ENCODE peak calls at places on chromosomes 13 and 19, in five cellular contexts. B is keratinocyte, M is HepG2, E is AG04450, D is GM23338. P is an unnamed sample.

GRCh38 chr19:15330801-15331418 is 1.4 kb downstream of the BRD4 start:
- DNase-seq in M (no peak), E (peak; percentile 64), B (no peak), D (peak; percentile 63), P (peak; percentile 55)

GRCh38 chr13:24681930-24682329 is 1.7 kb downstream of the ATP12A start:
- DNase-seq in E (no peak), B (no peak), M (no peak), D (no peak), P (no peak)

GRCh38 chr19:46685189-46685588 is 24.2 kb upstream of the DACT3 start:
- DNase-seq in D (no peak), B (no peak), M (no peak), E (no peak), P (no peak)

GRCh38 chr13:98273824-98274786 is 97.0 kb upstream of the RNF113B start:
- DNase-seq in M (no peak), B (no peak), D (peak; percentile 71), E (no peak), P (no peak)

GRCh38 chr13:63167699-63168337 is 1752.2 kb upstream of the PCDH20 start:
- DNase-seq in M (no peak), B (no peak), E (no peak), D (peak; percentile 81), P (no peak)

GRCh38 chr13:113124211-113125025 is 1.8 kb downstream of the F10 start:
- DNase-seq in M (no peak), E (no peak), D (no peak), B (no peak), P (no peak)

GRCh38 chr13:85709721-85710120 is 89.5 kb downstream of the SLITRK6 start:
- DNase-seq in B (no peak), E (no peak), M (no peak), D (no peak), P (no peak)

GRCh38 chr19:13796301-13797057 is 1.2 kb downstream of the ZSWIM4 start:
- DNase-seq in B (no peak), D (peak; percentile 79), E (peak; percentile 86), M (peak; percentile 23), P (peak; percentile 87)

GRCh38 chr19:19498255-19498991 is 16.9 kb downstream of the TSSK6 start:
- DNase-seq in M (no peak), E (no peak), D (no peak), B (no peak), P (no peak)

GRCh38 chr19:5773276-5773675 is 11.3 kb downstream of the PRR22 start:
- DNase-seq in M (no peak), E (no peak), B (no peak), D (no peak), P (no peak)

GRCh38 chr19:12163841-12164240 is 945 bp downstream of the ZNF136 start:
- DNase-seq in B (no peak), M (no peak), D (peak; percentile 14), E (no peak), P (no peak)

GRCh38 chr19:14400913-14401312 is 18.2 kb downstream of the DDX39A start:
- DNase-seq in B (no peak), M (no peak), D (no peak), E (no peak), P (no peak)

GRCh38 chr19:38294090-38294489 is 10.0 kb upstream of the C19orf33 start:
- DNase-seq in D (no peak), E (no peak), B (no peak), M (no peak), P (no peak)

GRCh38 chr19:39996218-39996810 is 546 bp upstream of the ZNF546 start:
- DNase-seq in E (peak; percentile 3), D (no peak), M (peak; percentile 27), B (no peak), P (peak; percentile 14)

GRCh38 chr19:8363803-8364771 is at the start of gene ANGPTL4:
- DNase-seq in E (no peak), B (no peak), D (peak; percentile 84), M (no peak), P (no peak)

GRCh38 chr13:24063281-24063851 is 97.2 kb upstream of the SPATA13 start:
- DNase-seq in D (no peak), M (no peak), B (no peak), E (no peak), P (no peak)

GRCh38 chr19:4448147-4448985 is 9.2 kb downstream of the UBXN6 start:
- DNase-seq in M (no peak), E (no peak), D (no peak), B (no peak), P (no peak)

GRCh38 chr13:35470671-35471465 is 5.6 kb downstream of the MAB21L1 start:
- DNase-seq in E (no peak), M (no peak), B (no peak), D (peak; percentile 87), P (no peak)

DNA sequence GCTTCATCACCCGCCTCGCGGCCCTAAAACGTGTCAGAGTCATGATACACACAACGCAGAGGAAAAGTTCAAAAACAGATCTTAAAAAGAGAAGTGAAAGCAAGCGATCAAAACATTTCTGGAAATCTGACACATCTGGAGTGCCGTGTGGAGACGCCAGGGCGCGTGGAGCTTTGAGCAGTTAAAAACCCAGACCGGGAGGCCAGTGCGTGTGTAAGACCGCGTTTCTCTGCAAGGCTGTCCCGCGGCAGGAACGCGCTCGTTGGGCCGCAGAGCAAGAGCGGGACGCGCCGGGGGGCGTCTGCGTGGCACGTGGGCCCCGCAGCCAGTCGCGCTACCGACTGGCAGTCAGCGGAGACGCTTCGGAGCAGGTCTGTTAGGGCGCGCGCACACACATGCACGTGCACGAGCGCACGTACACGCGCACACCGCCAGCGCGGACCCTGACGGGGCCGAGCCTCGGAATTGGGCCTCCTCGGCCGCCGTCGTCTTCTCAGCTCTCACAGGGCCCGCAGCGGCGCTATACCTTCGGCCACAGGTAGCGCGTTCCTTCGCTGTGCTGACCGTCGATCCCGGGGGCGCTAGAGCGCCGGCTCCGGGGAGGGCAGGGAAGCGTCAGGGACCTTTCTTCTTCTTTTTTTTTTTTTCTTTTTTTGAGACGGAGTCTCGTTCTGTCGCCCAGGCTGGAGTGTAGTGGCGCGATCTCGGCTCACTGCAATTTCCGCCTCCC is 35.8 kb downstream of the RNF6 start:
- DNase-seq in B (peak; percentile 38), E (peak; percentile 77), D (peak; percentile 97), M (peak; percentile 83), P (peak; percentile 30)
- H3K4me3 ChIP-seq in B (peak overlapping the region; percentile 59), E (peak overlapping the region; percentile 73), D (peak overlapping the region; percentile 54), M (peak overlapping the region; percentile 63), P (peak overlapping the region; percentile 69)

GRCh38 chr19:2475702-2476450 is at the start of gene GADD45B:
- DNase-seq in B (peak; percentile 90), E (peak; percentile 97), M (peak; percentile 93), D (peak; percentile 97), P (peak; percentile 85)

GRCh38 chr19:2475018-2475701 is 767 bp upstream of the GADD45B start:
- DNase-seq in B (no peak), D (peak; percentile 59), M (no peak), E (no peak), P (no peak)

GRCh38 chr19:2477141-2477710 is 1.3 kb downstream of the GADD45B start:
- DNase-seq in B (no peak), D (no peak), M (no peak), E (no peak), P (no peak)

GRCh38 chr19:2476451-2477140 is 669 bp downstream of the GADD45B start:
- DNase-seq in E (no peak), D (peak; percentile 74), B (no peak), M (no peak), P (no peak)

DNA sequence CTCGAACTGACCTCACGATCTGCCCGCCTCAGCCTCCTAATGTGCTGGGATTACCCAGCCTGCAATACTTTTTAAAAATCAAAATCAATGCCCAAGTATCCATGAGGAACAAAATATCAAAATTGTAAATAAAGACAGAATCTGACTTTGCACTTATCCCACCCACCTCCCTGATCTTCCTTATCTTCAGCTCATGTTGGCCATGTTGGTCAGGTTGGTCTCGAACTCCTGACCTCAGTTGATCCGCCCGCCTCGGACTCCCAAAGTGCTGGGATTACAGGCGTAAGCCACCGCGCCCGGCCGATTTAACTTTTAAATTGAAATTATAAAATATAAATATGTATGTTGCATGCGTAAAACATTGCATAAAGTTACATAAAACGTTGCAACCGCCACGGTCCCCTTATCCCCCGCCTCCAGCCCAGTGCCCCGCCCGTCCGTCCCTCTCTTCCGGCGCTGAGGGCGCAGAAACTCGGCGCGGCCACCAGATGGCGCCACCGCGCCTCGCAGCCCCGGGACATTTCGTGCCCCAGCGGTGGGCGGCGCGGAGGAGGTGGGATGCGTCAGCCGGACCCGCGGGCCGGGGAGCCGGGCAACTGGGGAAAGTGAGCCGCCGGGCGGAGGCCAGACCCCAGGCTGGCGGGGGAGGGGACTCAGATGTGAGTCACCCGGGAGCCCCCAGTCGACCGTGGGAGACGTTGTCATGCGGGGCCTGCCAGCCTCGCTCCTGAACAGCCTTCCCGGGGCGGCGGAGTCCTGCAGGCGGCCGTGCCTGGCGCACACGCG is 1.5 kb upstream of the GADD45B start:
- DNase-seq in E (no peak), D (peak; percentile 95), M (peak; percentile 76), B (no peak), P (no peak)
- TF ChIP-seq CTCF in E (peak; percentile 82), D (peak; percentile 82), M (peak; percentile 96), B (peak; percentile 93), P (peak; percentile 85)

DNA sequence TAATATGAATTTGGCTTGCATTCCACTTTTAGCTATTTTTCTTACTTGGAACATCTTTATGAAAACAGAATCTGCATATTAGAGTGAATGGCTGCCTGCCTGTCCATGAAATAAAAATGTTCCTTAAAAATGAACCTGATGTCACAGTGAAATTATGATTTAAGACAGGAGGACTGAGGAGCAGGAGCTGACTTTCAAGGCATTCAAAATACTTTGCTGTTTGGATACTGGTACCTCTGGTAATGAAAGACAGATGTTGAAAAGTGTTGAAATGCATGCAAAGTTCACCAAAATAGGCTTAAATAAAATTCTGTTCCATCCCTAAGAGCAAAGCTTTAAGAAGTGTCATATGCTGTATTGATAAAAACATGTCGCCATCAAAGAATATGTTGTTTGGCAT is 1.7 kb downstream of the ARHGEF7 start:
- DNase-seq in E (no peak), B (no peak), M (no peak), D (no peak), P (peak; percentile 31)
- H3K27me3 ChIP-seq in E (peaks cover 55% of the 10 kb centered on the region), B (peaks cover 77% of the 10 kb centered on the region), M (peaks cover 82% of the 10 kb centered on the region), D (peaks cover 54% of the 10 kb centered on the region), P (peaks cover 20% of the 10 kb centered on the region)

GRCh38 chr13:30846311-30846710 is 59.8 kb upstream of the MEDAG start:
- DNase-seq in D (no peak), E (no peak), M (no peak), B (no peak), P (no peak)

GRCh38 chr13:30846844-30847243 is 59.2 kb upstream of the MEDAG start:
- DNase-seq in E (no peak), D (no peak), B (no peak), M (peak; percentile 77), P (no peak)

GRCh38 chr13:30849611-30850010 is 56.5 kb upstream of the MEDAG start:
- DNase-seq in E (no peak), B (no peak), D (no peak), M (no peak), P (no peak)

GRCh38 chr13:30848332-30849027 is 57.6 kb upstream of the MEDAG start:
- DNase-seq in D (no peak), B (no peak), M (no peak), E (no peak), P (no peak)

DNA sequence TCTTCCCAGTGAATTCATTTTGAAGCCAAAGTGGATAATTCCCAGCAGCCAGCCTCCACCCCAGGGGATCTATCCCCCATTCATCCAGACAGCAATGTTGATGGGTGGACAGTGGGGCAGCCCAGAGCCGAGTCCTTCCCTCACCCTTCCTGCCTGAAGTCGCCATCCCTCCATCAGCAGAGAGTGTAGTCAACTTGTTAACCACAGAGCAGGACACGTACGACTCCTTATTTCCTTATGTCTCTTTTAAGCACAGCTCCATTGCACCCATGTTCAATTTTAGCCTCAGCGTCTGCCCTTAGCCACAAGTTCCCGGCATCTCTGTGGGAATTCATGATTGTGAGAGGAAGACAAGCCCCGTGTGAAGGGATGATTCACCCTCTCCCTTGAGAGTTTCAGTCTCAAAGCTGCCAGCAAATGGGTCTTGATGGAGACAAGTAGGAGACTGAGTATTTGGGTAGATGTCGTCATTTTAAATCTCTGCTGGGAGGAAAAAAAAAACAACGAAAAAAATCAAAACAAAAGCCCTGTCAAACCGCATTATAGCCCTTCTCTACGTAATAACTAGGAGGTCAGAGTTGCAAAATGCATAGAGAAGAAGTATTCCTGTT is 58.3 kb upstream of the MEDAG start:
- DNase-seq in B (no peak), M (no peak), E (peak; percentile 93), D (no peak), P (peak; percentile 85)
- H3K4me3 ChIP-seq in B (no peak overlapping the region), M (no peak overlapping the region), E (peak overlapping the region; percentile 21), D (no peak overlapping the region), P (no peak overlapping the region)

P was measured in BJ.